ENCODE peak calls at places on chromosome 21, in seven cellular contexts. T is GM23338; Z is activated T-cell treated with anti-CD3 and anti-CD28 coated beads for 48 hours; M is T-cell; O is stimulated activated CD4-positive, alpha-beta T cell treated with anti-CD3 and anti-CD28 coated beads, Interleukin-15, amount 100 ng/mL, for 1 hour; X is cardiac fibroblast; L is ELR. Q is an unnamed sample.

GRCh38 chr21:34205811-34206635 is 132.6 kb downstream of the MRPS6 start:
- DNase-seq in T (no peak), M (no peak), O (no peak), Z (no peak), L (no peak), X (no peak), Q (no peak)

GRCh38 chr21:15065381-15066230 is 806 bp upstream of the NRIP1 start:
- DNase-seq in Z (peak), M (peak), X (peak), T (peak), O (peak), L (peak), Q (peak)

GRCh38 chr21:45618287-45618686 is 25.2 kb upstream of the PCBP3 start:
- DNase-seq in T (no peak), O (no peak), X (peak), Z (no peak), M (no peak), L (peak), Q (peak)

GRCh38 chr21:37413553-37414291 is 47.1 kb downstream of the DYRK1A start:
- DNase-seq in Z (no peak), M (no peak), O (no peak), L (no peak), T (no peak), X (no peak), Q (no peak)

GRCh38 chr21:34722684-34723300 is 54.0 kb downstream of the CLIC6 start:
- DNase-seq in X (no peak), L (no peak), O (no peak), M (no peak), T (peak), Z (no peak), Q (no peak)

GRCh38 chr21:44332383-44332782 is 6.8 kb downstream of the CFAP410 start:
- DNase-seq in M (no peak), T (no peak), Z (no peak), L (no peak), X (no peak), O (no peak), Q (no peak)

GRCh38 chr21:46455575-46456385 is 2.9 kb upstream of the DIP2A start:
- DNase-seq in O (no peak), T (no peak), X (peak), L (peak), M (no peak), Z (no peak), Q (peak)

GRCh38 chr21:35924714-35925301 is 135.5 kb downstream of the SETD4 start:
- DNase-seq in T (no peak), Z (no peak), X (peak), M (no peak), L (peak), O (no peak), Q (peak)

GRCh38 chr21:31837613-31838390 is 35.0 kb upstream of the HUNK start:
- DNase-seq in O (no peak), L (no peak), T (no peak), Z (no peak), X (no peak), M (no peak), Q (no peak)

GRCh38 chr21:27365394-27365793 is 398.5 kb upstream of the ADAMTS5 start:
- DNase-seq in X (no peak), T (no peak), Z (no peak), L (peak), M (no peak), O (no peak), Q (no peak)

GRCh38 chr21:44353200-44353970 is at the start of gene TRPM2:
- DNase-seq in L (no peak), O (no peak), X (peak), Z (no peak), T (no peak), M (no peak), Q (peak)

GRCh38 chr21:42248241-42248640 is 29.3 kb downstream of the ABCG1 start:
- DNase-seq in Z (no peak), X (no peak), T (no peak), M (no peak), O (no peak), L (no peak), Q (no peak)

GRCh38 chr21:42680429-42680828 is 27.0 kb downstream of the PDE9A start:
- DNase-seq in M (no peak), L (no peak), T (no peak), O (no peak), X (no peak), Z (no peak), Q (no peak)

GRCh38 chr21:32322103-32322502 is 23.4 kb downstream of the MRAP start:
- DNase-seq in O (no peak), T (no peak), X (no peak), M (no peak), Z (no peak), L (no peak), Q (no peak)

GRCh38 chr21:39003982-39004775 is 179.1 kb downstream of the PSMG1 start:
- DNase-seq in M (no peak), X (peak), T (no peak), Z (no peak), L (peak), O (no peak), Q (peak)

GRCh38 chr21:32307706-32308105 is 9.1 kb downstream of the MRAP start:
- DNase-seq in O (no peak), T (no peak), Z (no peak), M (no peak), L (no peak), X (peak), Q (peak)

GRCh38 chr21:20260124-20260523 is 738.1 kb upstream of the NCAM2 start:
- DNase-seq in O (no peak), X (no peak), Z (no peak), L (no peak), T (no peak), M (no peak), Q (no peak)

GRCh38 chr21:26965567-26966359 is 1.1 kb downstream of the ADAMTS5 start:
- DNase-seq in T (peak), L (peak), X (peak), Z (no peak), O (no peak), M (no peak), Q (peak)

GRCh38 chr21:38853421-38853919 is 47.7 kb downstream of the ETS2 start:
- DNase-seq in Z (no peak), O (no peak), L (peak), M (no peak), T (no peak), X (peak), Q (peak)

GRCh38 chr21:36150192-36150711 is 6.4 kb upstream of the DOP1B start:
- DNase-seq in X (peak), M (no peak), T (no peak), L (no peak), O (no peak), Z (no peak), Q (peak)

GRCh38 chr21:29465528-29465927 is 166.8 kb downstream of the BACH1 start:
- DNase-seq in O (no peak), T (no peak), X (no peak), M (no peak), L (no peak), Z (no peak), Q (no peak)